ENCODE peak calls at places on chromosomes 6 and 20, in seven cellular contexts. W is activated CD8-positive, alpha-beta memory T cell treated with anti-CD3 and anti-CD28 coated beads, Interleukin-2, amount 50 U/mL, for 48 hours; Y is iris pigment epithelial cell; D is non-pigmented ciliary epithelial cell; P is NCI-H69; L is upper lobe of right lung; O is mucosa of gallbladder. Z is an unnamed sample.
A peak's percentile ranks its signal among the peaks of the same experiment; 100 is the strongest.

GRCh38 chr6:130252527-130253237 is 29.9 kb upstream of the SAMD3 start:
- DNase-seq in P (no peak), Y (no peak), L (no peak), D (no peak), W (no peak), O (no peak), Z (no peak)

GRCh38 chr20:23446505-23446904 is 6.2 kb downstream of the CST11 start:
- DNase-seq in D (peak; percentile 20), O (no peak), L (no peak), Y (peak; percentile 49), P (peak; percentile 76), W (no peak), Z (no peak)

GRCh38 chr20:25072226-25072811 is 9.6 kb downstream of the VSX1 start:
- DNase-seq in W (peak; percentile 22), L (peak; percentile 10), P (peak; percentile 38), O (no peak), D (no peak), Y (peak; percentile 23), Z (no peak)

GRCh38 chr6:124040655-124041054 is 237.0 kb downstream of the NKAIN2 start:
- DNase-seq in Y (no peak), W (no peak), L (no peak), D (no peak), O (no peak), P (peak; percentile 34), Z (no peak)

GRCh38 chr6:168150551-168151444 is 71.8 kb upstream of the FRMD1 start:
- DNase-seq in W (peak; percentile 12), P (no peak), O (peak; percentile 12), D (no peak), L (peak; percentile 69), Y (no peak), Z (peak; percentile 72)

GRCh38 chr6:111957623-111958315 is 84.5 kb upstream of the FYN start:
- DNase-seq in W (no peak), D (no peak), O (no peak), L (no peak), Y (peak; percentile 41), P (peak; percentile 84), Z (no peak)

GRCh38 chr6:7727150-7727950 is 1.5 kb downstream of the BMP6 start:
- DNase-seq in D (no peak), Y (peak; percentile 23), L (no peak), W (peak; percentile 56), O (no peak), P (peak; percentile 66), Z (no peak)

GRCh38 chr6:157906537-157907061 is 75.1 kb upstream of the SYNJ2 start:
- DNase-seq in W (no peak), D (no peak), P (no peak), O (no peak), Y (no peak), L (no peak), Z (no peak)

GRCh38 chr6:170135461-170135820 is 155.4 kb downstream of the DLL1 start:
- DNase-seq in P (no peak), O (no peak), Y (no peak), W (no peak), L (no peak), D (no peak), Z (no peak)

GRCh38 chr20:54550776-54551396 is 75.5 kb downstream of the DOK5 start:
- DNase-seq in L (no peak), Y (peak; percentile 11), W (no peak), O (no peak), D (no peak), P (no peak), Z (no peak)

GRCh38 chr6:47299965-47300364 is 9.7 kb downstream of the TNFRSF21 start:
- DNase-seq in O (no peak), Y (no peak), D (no peak), L (no peak), P (no peak), W (no peak), Z (no peak)

GRCh38 chr6:125094563-125094962 is 59.0 kb upstream of the TPD52L1 start:
- DNase-seq in O (no peak), Y (peak; percentile 43), W (no peak), P (peak; percentile 46), D (no peak), L (no peak), Z (no peak)

GRCh38 chr6:42099340-42100028 is 42.9 kb downstream of the C6orf132 start:
- DNase-seq in W (peak; percentile 73), D (peak; percentile 30), P (no peak), O (peak; percentile 44), L (peak; percentile 86), Y (peak; percentile 83), Z (no peak)

GRCh38 chr6:24419526-24419925 is 16.8 kb downstream of the MRS2 start:
- DNase-seq in L (no peak), Y (peak; percentile 35), O (no peak), P (no peak), W (no peak), D (no peak), Z (no peak)

GRCh38 chr20:44856847-44857448 is 28.6 kb upstream of the YWHAB start:
- DNase-seq in O (no peak), D (no peak), P (no peak), Y (no peak), W (no peak), L (no peak), Z (no peak)

GRCh38 chr20:46368902-46369268 is 37.5 kb downstream of the ELMO2 start:
- DNase-seq in D (no peak), O (no peak), L (no peak), Y (no peak), W (no peak), P (no peak), Z (no peak)

GRCh38 chr20:63531686-63532448 is 5.3 kb downstream of the PTK6 start:
- DNase-seq in Y (no peak), W (no peak), O (no peak), P (no peak), L (no peak), D (no peak), Z (no peak)

GRCh38 chr6:169165561-169166300 is 87.9 kb downstream of the THBS2 start:
- DNase-seq in P (no peak), D (no peak), W (no peak), Y (peak; percentile 47), O (peak; percentile 10), L (no peak), Z (no peak)

GRCh38 chr20:32709528-32710121 is 33.6 kb downstream of the COMMD7 start:
- DNase-seq in O (no peak), W (no peak), P (no peak), L (no peak), Y (no peak), D (no peak), Z (no peak)

GRCh38 chr20:61515922-61516321 is 263.9 kb downstream of the CDH4 start:
- DNase-seq in W (no peak), Y (no peak), P (no peak), D (no peak), O (no peak), L (no peak), Z (no peak)

GRCh38 chr20:35823937-35824336 is 52.1 kb downstream of the PHF20 start:
- DNase-seq in O (no peak), D (no peak), W (no peak), Y (no peak), P (no peak), L (no peak), Z (no peak)

GRCh38 chr6:12767016-12767415 is 50.4 kb downstream of the PHACTR1 start:
- DNase-seq in Y (no peak), P (no peak), D (no peak), L (no peak), W (no peak), O (no peak), Z (no peak)

Z was measured in chondrocyte.